ENCODE peak calls at places on chromosomes 11 and 22, in eight cellular contexts. One of them, this sample, is unnamed.

GRCh38 chr22:43227231-43227630 is 40.3 kb upstream of the TTLL12 start:
- DNase-seq in suprapubic skin: no peak
- DNase-seq in transverse colon: no peak
- DNase-seq in upper lobe of left lung: peak
- DNase-seq in spleen: no peak
- DNase-seq in HCT116: no peak
- DNase-seq in GM23338: peak
- DNase-seq in SK-N-SH: peak
- DNase-seq in this sample: no peak

GRCh38 chr11:126862664-126863247 is 137.8 kb downstream of the KIRREL3 start:
- DNase-seq in suprapubic skin: no peak
- DNase-seq in transverse colon: no peak
- DNase-seq in upper lobe of left lung: no peak
- DNase-seq in spleen: no peak
- DNase-seq in HCT116: no peak
- DNase-seq in GM23338: peak
- DNase-seq in SK-N-SH: no peak
- DNase-seq in this sample: no peak

GRCh38 chr11:10407055-10407454 is 48.0 kb upstream of the AMPD3 start:
- DNase-seq in suprapubic skin: no peak
- DNase-seq in transverse colon: no peak
- DNase-seq in upper lobe of left lung: no peak
- DNase-seq in spleen: no peak
- DNase-seq in HCT116: peak
- DNase-seq in GM23338: no peak
- DNase-seq in SK-N-SH: no peak
- DNase-seq in this sample: no peak

GRCh38 chr22:36745301-36745995 is 30.5 kb downstream of the IFT27 start:
- DNase-seq in suprapubic skin: peak
- DNase-seq in transverse colon: no peak
- DNase-seq in upper lobe of left lung: no peak
- DNase-seq in spleen: no peak
- DNase-seq in HCT116: no peak
- DNase-seq in GM23338: no peak
- DNase-seq in SK-N-SH: no peak
- DNase-seq in this sample: no peak

GRCh38 chr22:50497093-50497492 is 10.4 kb downstream of the LMF2 start:
- DNase-seq in suprapubic skin: no peak
- DNase-seq in transverse colon: no peak
- DNase-seq in upper lobe of left lung: no peak
- DNase-seq in spleen: no peak
- DNase-seq in HCT116: no peak
- DNase-seq in GM23338: no peak
- DNase-seq in SK-N-SH: no peak
- DNase-seq in this sample: no peak

GRCh38 chr11:33179431-33179830 is 18.2 kb upstream of the CSTF3 start:
- DNase-seq in suprapubic skin: no peak
- DNase-seq in transverse colon: no peak
- DNase-seq in upper lobe of left lung: no peak
- DNase-seq in spleen: no peak
- DNase-seq in HCT116: no peak
- DNase-seq in GM23338: peak
- DNase-seq in SK-N-SH: no peak
- DNase-seq in this sample: no peak

GRCh38 chr11:130156108-130157022 is 3.2 kb upstream of the ST14 start:
- DNase-seq in suprapubic skin: no peak
- DNase-seq in transverse colon: peak
- DNase-seq in upper lobe of left lung: no peak
- DNase-seq in spleen: no peak
- DNase-seq in HCT116: no peak
- DNase-seq in GM23338: no peak
- DNase-seq in SK-N-SH: no peak
- DNase-seq in this sample: no peak

GRCh38 chr11:32586576-32587190 is 3.1 kb downstream of the EIF3M start:
- DNase-seq in suprapubic skin: no peak
- DNase-seq in transverse colon: no peak
- DNase-seq in upper lobe of left lung: no peak
- DNase-seq in spleen: no peak
- DNase-seq in HCT116: peak
- DNase-seq in GM23338: peak
- DNase-seq in SK-N-SH: peak
- DNase-seq in this sample: no peak

GRCh38 chr22:45251828-45252227 is 11.1 kb upstream of the KIAA0930 start:
- DNase-seq in suprapubic skin: no peak
- DNase-seq in transverse colon: no peak
- DNase-seq in upper lobe of left lung: no peak
- DNase-seq in spleen: no peak
- DNase-seq in HCT116: no peak
- DNase-seq in GM23338: no peak
- DNase-seq in SK-N-SH: no peak
- DNase-seq in this sample: no peak

GRCh38 chr22:19822301-19823117 is 32.2 kb downstream of the GNB1L start:
- DNase-seq in suprapubic skin: no peak
- DNase-seq in transverse colon: peak
- DNase-seq in upper lobe of left lung: peak
- DNase-seq in spleen: no peak
- DNase-seq in HCT116: no peak
- DNase-seq in GM23338: no peak
- DNase-seq in SK-N-SH: peak
- DNase-seq in this sample: peak

GRCh38 chr11:99513368-99513767 is 492.6 kb downstream of the CNTN5 start:
- DNase-seq in suprapubic skin: no peak
- DNase-seq in transverse colon: no peak
- DNase-seq in upper lobe of left lung: no peak
- DNase-seq in spleen: no peak
- DNase-seq in HCT116: no peak
- DNase-seq in GM23338: no peak
- DNase-seq in SK-N-SH: no peak
- DNase-seq in this sample: no peak

GRCh38 chr11:120517390-120518315 is 6.1 kb downstream of the GRIK4 start:
- DNase-seq in suprapubic skin: no peak
- DNase-seq in transverse colon: no peak
- DNase-seq in upper lobe of left lung: peak
- DNase-seq in spleen: peak
- DNase-seq in HCT116: no peak
- DNase-seq in GM23338: no peak
- DNase-seq in SK-N-SH: no peak
- DNase-seq in this sample: no peak

GRCh38 chr11:6576471-6577373 is 26.7 kb downstream of the RRP8 start:
- DNase-seq in suprapubic skin: no peak
- DNase-seq in transverse colon: no peak
- DNase-seq in upper lobe of left lung: no peak
- DNase-seq in spleen: no peak
- DNase-seq in HCT116: no peak
- DNase-seq in GM23338: peak
- DNase-seq in SK-N-SH: peak
- DNase-seq in this sample: no peak

GRCh38 chr11:103091441-103091809 is 535 bp downstream of the DCUN1D5 start:
- DNase-seq in suprapubic skin: peak
- DNase-seq in transverse colon: peak
- DNase-seq in upper lobe of left lung: peak
- DNase-seq in spleen: peak
- DNase-seq in HCT116: no peak
- DNase-seq in GM23338: peak
- DNase-seq in SK-N-SH: peak
- DNase-seq in this sample: peak

GRCh38 chr11:19244084-19244483 is 3.3 kb upstream of the E2F8 start:
- DNase-seq in suprapubic skin: no peak
- DNase-seq in transverse colon: peak
- DNase-seq in upper lobe of left lung: no peak
- DNase-seq in spleen: no peak
- DNase-seq in HCT116: no peak
- DNase-seq in GM23338: no peak
- DNase-seq in SK-N-SH: no peak
- DNase-seq in this sample: peak

GRCh38 chr11:19242184-19242932 is 1.6 kb upstream of the E2F8 start:
- DNase-seq in suprapubic skin: no peak
- DNase-seq in transverse colon: peak
- DNase-seq in upper lobe of left lung: peak
- DNase-seq in spleen: peak
- DNase-seq in HCT116: no peak
- DNase-seq in GM23338: peak
- DNase-seq in SK-N-SH: no peak
- DNase-seq in this sample: no peak

GRCh38 chr11:19243601-19244000 is 2.9 kb upstream of the E2F8 start:
- DNase-seq in suprapubic skin: no peak
- DNase-seq in transverse colon: no peak
- DNase-seq in upper lobe of left lung: no peak
- DNase-seq in spleen: no peak
- DNase-seq in HCT116: no peak
- DNase-seq in GM23338: no peak
- DNase-seq in SK-N-SH: no peak
- DNase-seq in this sample: no peak

GRCh38 chr11:19244621-19245020 is 3.9 kb upstream of the E2F8 start:
- DNase-seq in suprapubic skin: no peak
- DNase-seq in transverse colon: no peak
- DNase-seq in upper lobe of left lung: no peak
- DNase-seq in spleen: no peak
- DNase-seq in HCT116: no peak
- DNase-seq in GM23338: no peak
- DNase-seq in SK-N-SH: no peak
- DNase-seq in this sample: no peak

DNA sequence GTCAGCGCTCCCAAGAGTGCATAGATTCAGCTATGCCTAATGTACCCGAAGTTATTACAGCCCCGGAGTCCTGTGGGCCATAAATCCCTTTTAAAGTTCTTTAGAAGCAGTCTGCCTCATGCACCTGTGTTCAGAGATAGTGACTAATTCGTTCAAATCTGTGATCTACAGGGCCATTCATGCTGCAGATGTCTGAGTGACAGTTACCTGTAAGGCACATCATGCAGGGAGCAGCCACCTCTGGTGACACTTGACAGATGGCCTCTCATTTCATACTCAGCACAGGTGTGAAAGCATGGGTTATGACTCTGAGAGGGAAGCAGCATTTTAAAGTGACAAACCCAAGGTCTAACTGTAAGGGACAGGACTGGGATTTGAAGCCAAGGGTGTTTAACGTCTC is 2.4 kb upstream of the E2F8 start:
- DNase-seq in suprapubic skin: no peak
- DNase-seq in transverse colon: no peak
- DNase-seq in upper lobe of left lung: no peak
- DNase-seq in spleen: no peak
- DNase-seq in HCT116: no peak
- DNase-seq in GM23338: no peak
- DNase-seq in SK-N-SH: no peak
- DNase-seq in this sample: no peak
- TF ChIP-seq POLR2AphosphoS5 in suprapubic skin: no peak
- TF ChIP-seq POLR2AphosphoS5 in transverse colon: no peak
- TF ChIP-seq POLR2AphosphoS5 in upper lobe of left lung: no peak
- TF ChIP-seq POLR2AphosphoS5 in spleen: no peak
- TF ChIP-seq POLR2AphosphoS5 in HCT116: no peak
- TF ChIP-seq POLR2AphosphoS5 in GM23338: no peak
- TF ChIP-seq POLR2AphosphoS5 in SK-N-SH: no peak
- TF ChIP-seq POLR2AphosphoS5 in this sample: no peak

DNA sequence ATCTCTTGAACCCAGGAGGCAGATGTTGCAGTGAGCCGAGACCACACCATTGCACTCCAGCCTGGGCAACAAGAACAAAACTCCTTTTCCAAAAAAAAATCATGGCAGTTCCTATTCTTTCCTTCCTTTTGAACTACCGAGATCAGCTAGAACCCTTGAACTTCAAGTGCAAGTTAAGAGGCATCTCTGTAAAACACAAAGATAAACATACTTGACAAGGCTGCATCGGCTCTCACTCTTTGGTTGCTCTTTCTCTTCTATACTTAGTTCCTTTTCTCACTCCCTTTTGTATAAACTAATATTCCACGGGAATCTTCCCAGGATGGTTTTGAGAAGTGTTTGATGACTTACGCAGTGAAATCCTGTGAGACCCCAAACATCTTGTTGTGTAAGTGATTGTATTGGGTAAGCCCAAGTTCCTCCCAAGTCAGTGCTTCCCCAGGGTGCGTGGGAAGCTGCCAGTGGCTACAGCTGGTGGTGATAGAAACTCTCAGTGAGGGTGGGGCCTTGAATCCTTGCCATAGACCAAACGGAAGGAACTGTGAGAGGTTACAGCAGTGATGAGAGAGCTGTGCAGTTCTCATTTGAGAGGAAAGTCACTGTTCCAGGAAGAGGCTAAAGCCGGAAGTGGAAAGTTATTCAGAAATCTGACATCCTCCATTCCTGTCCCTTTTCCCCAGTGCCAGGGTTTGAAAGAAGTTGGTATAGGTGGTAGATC is 24.1 kb upstream of the CDC42EP2 start:
- DNase-seq in suprapubic skin: peak
- DNase-seq in transverse colon: peak
- DNase-seq in upper lobe of left lung: no peak
- DNase-seq in spleen: peak
- DNase-seq in HCT116: no peak
- DNase-seq in GM23338: no peak
- DNase-seq in SK-N-SH: no peak
- DNase-seq in this sample: peak
- TF ChIP-seq POLR2AphosphoS5 in suprapubic skin: peak
- TF ChIP-seq POLR2AphosphoS5 in transverse colon: peak
- TF ChIP-seq POLR2AphosphoS5 in upper lobe of left lung: peak
- TF ChIP-seq POLR2AphosphoS5 in spleen: peak
- TF ChIP-seq POLR2AphosphoS5 in HCT116: no peak
- TF ChIP-seq POLR2AphosphoS5 in GM23338: no peak
- TF ChIP-seq POLR2AphosphoS5 in SK-N-SH: no peak
- TF ChIP-seq POLR2AphosphoS5 in this sample: peak

DNA sequence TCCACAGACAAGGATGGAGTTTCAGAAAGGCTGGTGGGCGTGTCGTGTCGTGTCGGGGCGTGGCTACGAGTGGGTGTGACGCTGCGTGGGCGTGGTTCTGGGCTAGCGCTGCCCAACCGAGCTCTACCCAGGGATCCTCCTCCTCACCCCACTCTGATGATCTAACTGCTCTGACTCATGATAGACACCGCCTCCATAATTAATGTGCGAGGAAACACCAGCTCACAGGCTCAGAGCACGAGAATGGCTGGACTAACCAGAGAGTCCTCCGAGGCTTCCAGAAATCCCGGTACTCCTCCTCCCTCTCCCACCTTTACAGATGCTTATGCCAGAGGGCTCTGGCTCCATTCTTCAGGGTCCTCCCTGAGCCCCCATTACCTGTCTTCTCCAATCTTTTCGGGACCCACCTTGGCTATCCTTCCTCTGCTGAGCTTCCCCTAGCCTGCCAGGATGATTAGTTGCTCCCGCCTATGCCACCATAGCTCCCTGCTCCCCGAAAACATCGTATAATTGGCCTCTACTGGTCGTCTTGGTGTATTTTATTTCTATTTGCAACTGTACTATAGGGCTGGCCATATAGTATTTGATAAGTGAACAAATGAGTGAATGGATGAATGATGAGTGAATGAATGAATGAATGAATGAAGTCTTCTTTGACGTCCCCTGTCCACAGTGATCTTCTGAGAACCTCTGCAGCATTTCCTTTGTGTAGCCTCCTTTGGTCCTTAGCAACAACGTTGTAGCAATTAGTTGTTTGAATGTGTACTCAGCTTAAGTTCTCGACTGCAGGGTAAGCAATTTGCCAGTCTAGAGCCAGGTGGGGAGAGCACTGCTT is 21.7 kb downstream of the TMPRSS13 start:
- DNase-seq in suprapubic skin: peak
- DNase-seq in transverse colon: peak
- DNase-seq in upper lobe of left lung: peak
- DNase-seq in spleen: peak
- DNase-seq in HCT116: peak
- DNase-seq in GM23338: peak
- DNase-seq in SK-N-SH: peak
- DNase-seq in this sample: peak
- TF ChIP-seq POLR2AphosphoS5 in suprapubic skin: no peak
- TF ChIP-seq POLR2AphosphoS5 in transverse colon: peak
- TF ChIP-seq POLR2AphosphoS5 in upper lobe of left lung: no peak
- TF ChIP-seq POLR2AphosphoS5 in spleen: peak
- TF ChIP-seq POLR2AphosphoS5 in HCT116: peak
- TF ChIP-seq POLR2AphosphoS5 in GM23338: peak
- TF ChIP-seq POLR2AphosphoS5 in SK-N-SH: no peak
- TF ChIP-seq POLR2AphosphoS5 in this sample: no peak

GRCh38 chr22:24423519-24424000 is 3.8 kb upstream of the ADORA2A start:
- DNase-seq in suprapubic skin: no peak
- DNase-seq in transverse colon: peak
- DNase-seq in upper lobe of left lung: peak
- DNase-seq in spleen: peak
- DNase-seq in HCT116: no peak
- DNase-seq in GM23338: peak
- DNase-seq in SK-N-SH: peak
- DNase-seq in this sample: peak
- TF ChIP-seq POLR2AphosphoS5 in suprapubic skin: no peak
- TF ChIP-seq POLR2AphosphoS5 in transverse colon: no peak
- TF ChIP-seq POLR2AphosphoS5 in upper lobe of left lung: no peak
- TF ChIP-seq POLR2AphosphoS5 in spleen: no peak
- TF ChIP-seq POLR2AphosphoS5 in HCT116: no peak
- TF ChIP-seq POLR2AphosphoS5 in GM23338: no peak
- TF ChIP-seq POLR2AphosphoS5 in SK-N-SH: no peak
- TF ChIP-seq POLR2AphosphoS5 in this sample: peak

This sample was measured in stomach.